ENCODE peak calls at places on chromosomes 13 and 19, in seven cellular contexts. One of them, this sample, is unnamed.

GRCh38 chr19:6108721-6109633 is 1.3 kb downstream of the RFX2 start:
- DNase-seq in effector CD4-positive, alpha-beta T cell: peak; percentile 42
- DNase-seq in effector memory CD8-positive, alpha-beta T cell: peak; percentile 48
- DNase-seq in right lobe of liver: no peak
- DNase-seq in T-cell: peak; percentile 55
- DNase-seq in HT1080: no peak
- DNase-seq in iris pigment epithelial cell: peak; percentile 47
- DNase-seq in this sample: peak; percentile 24

GRCh38 chr13:89897681-89898080 is 1449.8 kb upstream of the MIR17HG start:
- DNase-seq in effector CD4-positive, alpha-beta T cell: no peak
- DNase-seq in effector memory CD8-positive, alpha-beta T cell: no peak
- DNase-seq in right lobe of liver: no peak
- DNase-seq in T-cell: no peak
- DNase-seq in HT1080: no peak
- DNase-seq in iris pigment epithelial cell: no peak
- DNase-seq in this sample: no peak

GRCh38 chr19:13817615-13818371 is 22.6 kb downstream of the ZSWIM4 start:
- DNase-seq in effector CD4-positive, alpha-beta T cell: no peak
- DNase-seq in effector memory CD8-positive, alpha-beta T cell: no peak
- DNase-seq in right lobe of liver: no peak
- DNase-seq in T-cell: peak; percentile 46
- DNase-seq in HT1080: no peak
- DNase-seq in iris pigment epithelial cell: no peak
- DNase-seq in this sample: no peak

GRCh38 chr13:95834134-95834765 is 157.3 kb downstream of the DNAJC3 start:
- DNase-seq in effector CD4-positive, alpha-beta T cell: peak; percentile 47
- DNase-seq in effector memory CD8-positive, alpha-beta T cell: peak; percentile 49
- DNase-seq in right lobe of liver: peak; percentile 63
- DNase-seq in T-cell: peak; percentile 41
- DNase-seq in HT1080: peak; percentile 69
- DNase-seq in iris pigment epithelial cell: peak; percentile 53
- DNase-seq in this sample: peak; percentile 51

GRCh38 chr19:7191946-7192691 is 102.1 kb downstream of the INSR start:
- DNase-seq in effector CD4-positive, alpha-beta T cell: peak; percentile 20
- DNase-seq in effector memory CD8-positive, alpha-beta T cell: peak; percentile 48
- DNase-seq in right lobe of liver: no peak
- DNase-seq in T-cell: no peak
- DNase-seq in HT1080: no peak
- DNase-seq in iris pigment epithelial cell: no peak
- DNase-seq in this sample: no peak

GRCh38 chr13:91576590-91576989 is 178.2 kb downstream of the GPC5 start:
- DNase-seq in effector CD4-positive, alpha-beta T cell: no peak
- DNase-seq in effector memory CD8-positive, alpha-beta T cell: no peak
- DNase-seq in right lobe of liver: no peak
- DNase-seq in T-cell: no peak
- DNase-seq in HT1080: peak; percentile 24
- DNase-seq in iris pigment epithelial cell: no peak
- DNase-seq in this sample: no peak

GRCh38 chr19:3338541-3339181 is 27.7 kb upstream of the NFIC start:
- DNase-seq in effector CD4-positive, alpha-beta T cell: peak; percentile 42
- DNase-seq in effector memory CD8-positive, alpha-beta T cell: peak; percentile 39
- DNase-seq in right lobe of liver: peak; percentile 70
- DNase-seq in T-cell: peak; percentile 66
- DNase-seq in HT1080: no peak
- DNase-seq in iris pigment epithelial cell: no peak
- DNase-seq in this sample: no peak

GRCh38 chr13:40048551-40048950 is 393.1 kb downstream of the COG6 start:
- DNase-seq in effector CD4-positive, alpha-beta T cell: no peak
- DNase-seq in effector memory CD8-positive, alpha-beta T cell: no peak
- DNase-seq in right lobe of liver: no peak
- DNase-seq in T-cell: no peak
- DNase-seq in HT1080: no peak
- DNase-seq in iris pigment epithelial cell: no peak
- DNase-seq in this sample: no peak

GRCh38 chr13:106637519-106637918 is 69.6 kb upstream of the ARGLU1 start:
- DNase-seq in effector CD4-positive, alpha-beta T cell: no peak
- DNase-seq in effector memory CD8-positive, alpha-beta T cell: no peak
- DNase-seq in right lobe of liver: no peak
- DNase-seq in T-cell: no peak
- DNase-seq in HT1080: no peak
- DNase-seq in iris pigment epithelial cell: no peak
- DNase-seq in this sample: no peak

GRCh38 chr13:87889241-87889640 is 218.1 kb downstream of the SLITRK5 start:
- DNase-seq in effector CD4-positive, alpha-beta T cell: no peak
- DNase-seq in effector memory CD8-positive, alpha-beta T cell: no peak
- DNase-seq in right lobe of liver: no peak
- DNase-seq in T-cell: no peak
- DNase-seq in HT1080: no peak
- DNase-seq in iris pigment epithelial cell: no peak
- DNase-seq in this sample: no peak

GRCh38 chr19:33419763-33420080 is 46.2 kb downstream of the CEBPG start:
- DNase-seq in effector CD4-positive, alpha-beta T cell: no peak
- DNase-seq in effector memory CD8-positive, alpha-beta T cell: no peak
- DNase-seq in right lobe of liver: peak; percentile 27
- DNase-seq in T-cell: no peak
- DNase-seq in HT1080: no peak
- DNase-seq in iris pigment epithelial cell: no peak
- DNase-seq in this sample: no peak

GRCh38 chr19:53357821-53358581 is 7.5 kb upstream of the ZNF525 start:
- DNase-seq in effector CD4-positive, alpha-beta T cell: no peak
- DNase-seq in effector memory CD8-positive, alpha-beta T cell: no peak
- DNase-seq in right lobe of liver: no peak
- DNase-seq in T-cell: no peak
- DNase-seq in HT1080: no peak
- DNase-seq in iris pigment epithelial cell: no peak
- DNase-seq in this sample: no peak

GRCh38 chr19:38592940-38593339 is 24.8 kb downstream of the MAP4K1 start:
- DNase-seq in effector CD4-positive, alpha-beta T cell: no peak
- DNase-seq in effector memory CD8-positive, alpha-beta T cell: no peak
- DNase-seq in right lobe of liver: no peak
- DNase-seq in T-cell: no peak
- DNase-seq in HT1080: no peak
- DNase-seq in iris pigment epithelial cell: no peak
- DNase-seq in this sample: no peak

GRCh38 chr13:28322256-28322895 is 172.6 kb downstream of the FLT1 start:
- DNase-seq in effector CD4-positive, alpha-beta T cell: no peak
- DNase-seq in effector memory CD8-positive, alpha-beta T cell: no peak
- DNase-seq in right lobe of liver: no peak
- DNase-seq in T-cell: no peak
- DNase-seq in HT1080: no peak
- DNase-seq in iris pigment epithelial cell: peak; percentile 82
- DNase-seq in this sample: no peak

GRCh38 chr19:35360880-35361420 is 2.7 kb downstream of the FFAR3 start:
- DNase-seq in effector CD4-positive, alpha-beta T cell: no peak
- DNase-seq in effector memory CD8-positive, alpha-beta T cell: no peak
- DNase-seq in right lobe of liver: no peak
- DNase-seq in T-cell: no peak
- DNase-seq in HT1080: no peak
- DNase-seq in iris pigment epithelial cell: no peak
- DNase-seq in this sample: no peak

GRCh38 chr13:29743229-29743786 is 107.1 kb downstream of the UBL3 start:
- DNase-seq in effector CD4-positive, alpha-beta T cell: no peak
- DNase-seq in effector memory CD8-positive, alpha-beta T cell: no peak
- DNase-seq in right lobe of liver: no peak
- DNase-seq in T-cell: no peak
- DNase-seq in HT1080: no peak
- DNase-seq in iris pigment epithelial cell: no peak
- DNase-seq in this sample: no peak

GRCh38 chr13:72463561-72463960 is 263.9 kb downstream of the MZT1 start:
- DNase-seq in effector CD4-positive, alpha-beta T cell: no peak
- DNase-seq in effector memory CD8-positive, alpha-beta T cell: no peak
- DNase-seq in right lobe of liver: no peak
- DNase-seq in T-cell: no peak
- DNase-seq in HT1080: no peak
- DNase-seq in iris pigment epithelial cell: peak; percentile 39
- DNase-seq in this sample: no peak

GRCh38 chr19:17394891-17395415 is 957 bp upstream of the CCDC194 start:
- DNase-seq in effector CD4-positive, alpha-beta T cell: peak; percentile 51
- DNase-seq in effector memory CD8-positive, alpha-beta T cell: peak; percentile 52
- DNase-seq in right lobe of liver: peak; percentile 70
- DNase-seq in T-cell: peak; percentile 28
- DNase-seq in HT1080: peak; percentile 84
- DNase-seq in iris pigment epithelial cell: peak; percentile 38
- DNase-seq in this sample: peak; percentile 29

GRCh38 chr13:51444922-51445321 is 7.9 kb downstream of the INTS6 start:
- DNase-seq in effector CD4-positive, alpha-beta T cell: no peak
- DNase-seq in effector memory CD8-positive, alpha-beta T cell: no peak
- DNase-seq in right lobe of liver: no peak
- DNase-seq in T-cell: no peak
- DNase-seq in HT1080: no peak
- DNase-seq in iris pigment epithelial cell: peak; percentile 56
- DNase-seq in this sample: peak; percentile 39